ENCODE peak calls at places on chromosomes 2 and 18, in five cellular contexts. I is naive B cell; T is fibroblast of mammary gland; H is stimulated activated naive CD8-positive, alpha-beta T cell treated with anti-CD3 and anti-CD28 coated beads, Interleukin-15, amount 100 ng/mL, for 72 hours; C is keratinocyte. Y is an unnamed sample.

GRCh38 chr2:97992836-97993825 is 2.6 kb downstream of the TMEM131 start:
- DNase-seq in I (no peak), T (peak; percentile 49), H (no peak), C (no peak), Y (no peak)

GRCh38 chr18:31774960-31775359 is 14.3 kb upstream of the SLC25A52 start:
- DNase-seq in I (no peak), T (no peak), H (no peak), C (no peak), Y (no peak)

GRCh38 chr2:209340522-209340921 is 83.3 kb upstream of the MAP2 start:
- DNase-seq in I (no peak), T (no peak), H (no peak), C (no peak), Y (no peak)

GRCh38 chr18:68177807-68178702 is 536.9 kb downstream of the TMX3 start:
- DNase-seq in I (no peak), T (peak; percentile 95), H (no peak), C (peak; percentile 11), Y (no peak)

GRCh38 chr18:77078671-77079070 is 53.9 kb downstream of the MBP start:
- DNase-seq in I (no peak), T (no peak), H (no peak), C (no peak), Y (no peak)

GRCh38 chr2:202429164-202429980 is 53.2 kb downstream of the BMPR2 start:
- DNase-seq in I (no peak), T (no peak), H (no peak), C (no peak), Y (no peak)

GRCh38 chr18:41939326-41939725 is 15.7 kb upstream of the PIK3C3 start:
- DNase-seq in I (no peak), T (no peak), H (no peak), C (no peak), Y (no peak)

GRCh38 chr2:198127627-198128026 is 323.2 kb downstream of the PLCL1 start:
- DNase-seq in I (no peak), T (peak; percentile 76), H (peak; percentile 30), C (peak; percentile 23), Y (peak; percentile 78)

GRCh38 chr2:177758591-177759371 is 313.8 kb downstream of the PDE11A start:
- DNase-seq in I (no peak), T (peak; percentile 58), H (no peak), C (no peak), Y (peak; percentile 55)

GRCh38 chr2:127043367-127044164 is 63.4 kb downstream of the BIN1 start:
- DNase-seq in I (no peak), T (no peak), H (no peak), C (no peak), Y (no peak)

GRCh38 chr2:238281826-238282480 is 6.5 kb downstream of the PER2 start:
- DNase-seq in I (no peak), T (no peak), H (no peak), C (no peak), Y (no peak)

GRCh38 chr2:166373951-166374350 is 1.8 kb downstream of the SCN9A start:
- DNase-seq in I (no peak), T (peak; percentile 88), H (no peak), C (peak; percentile 42), Y (peak; percentile 63)

GRCh38 chr2:200242553-200242952 is 63.9 kb upstream of the SPATS2L start:
- DNase-seq in I (no peak), T (no peak), H (no peak), C (no peak), Y (no peak)

GRCh38 chr2:25590921-25591505 is 82.4 kb downstream of the DTNB start:
- DNase-seq in I (no peak), T (no peak), H (no peak), C (no peak), Y (no peak)